ENCODE peak calls at places on chromosomes 13 and 19, in nine cellular contexts. M is activated T-helper 1 cell treated with anti-CD3 and anti-CD28 coated beads, Interleukin-2, amount 50 U/mL, for 16 hours; D is T follicular helper cell; P is NCI-H2029; T is NCI-H748 treated with DMSO at 0.1 percent for 48 hours; Y is lower lobe of right lung; W is T-helper 9 cell; N is heart right ventricle; V is H54. I is an unnamed sample.

GRCh38 chr19:35395762-35396199 is 24.9 kb downstream of the GPR42 start:
- DNase-seq in M (no peak), D (no peak), P (no peak), T (no peak), Y (no peak), W (no peak), N (peak), V (no peak), I (no peak)

GRCh38 chr13:50651916-50652315 is 191.6 kb downstream of the DLEU7 start:
- DNase-seq in M (no peak), D (no peak), P (no peak), T (no peak), Y (no peak), W (no peak), N (no peak), V (no peak), I (no peak)

GRCh38 chr19:4967738-4968461 is 1.0 kb upstream of the KDM4B start:
- DNase-seq in M (no peak), D (no peak), P (no peak), T (no peak), Y (no peak), W (no peak), N (no peak), V (no peak), I (no peak)

GRCh38 chr13:94325660-94326059 is 153.8 kb downstream of the DCT start:
- DNase-seq in M (no peak), D (no peak), P (no peak), T (no peak), Y (no peak), W (no peak), N (no peak), V (no peak), I (no peak)

GRCh38 chr19:12364391-12365093 is 941 bp downstream of the ZNF442 start:
- DNase-seq in M (no peak), D (no peak), P (no peak), T (no peak), Y (peak), W (peak), N (peak), V (no peak), I (no peak)

GRCh38 chr13:82356667-82357066 is 1525.6 kb downstream of the SLITRK1 start:
- DNase-seq in M (no peak), D (no peak), P (no peak), T (peak), Y (no peak), W (no peak), N (no peak), V (no peak), I (no peak)

GRCh38 chr13:63048648-63049047 is 1633.0 kb upstream of the PCDH20 start:
- DNase-seq in M (no peak), D (no peak), P (no peak), T (no peak), Y (no peak), W (no peak), N (no peak), V (no peak), I (no peak)

GRCh38 chr19:17394891-17395415 is 957 bp upstream of the CCDC194 start:
- DNase-seq in M (peak), D (peak), P (peak), T (no peak), Y (peak), W (peak), N (peak), V (peak), I (no peak)

GRCh38 chr19:37218592-37218935 is 550 bp downstream of the ZNF383 start:
- DNase-seq in M (no peak), D (no peak), P (no peak), T (no peak), Y (no peak), W (no peak), N (no peak), V (no peak), I (no peak)

GRCh38 chr13:51832471-51833152 is 12.4 kb downstream of the TMEM272 start:
- DNase-seq in M (no peak), D (peak), P (no peak), T (no peak), Y (no peak), W (peak), N (no peak), V (peak), I (peak)

GRCh38 chr19:5345895-5346386 is 5.3 kb upstream of the PTPRS start:
- DNase-seq in M (no peak), D (no peak), P (no peak), T (no peak), Y (no peak), W (no peak), N (no peak), V (no peak), I (no peak)

GRCh38 chr19:48635263-48635965 is 1.8 kb downstream of the DBP start:
- DNase-seq in M (peak), D (peak), P (peak), T (peak), Y (peak), W (peak), N (peak), V (no peak), I (peak)

GRCh38 chr13:53201454-53202225 is 173.0 kb downstream of the OLFM4 start:
- DNase-seq in M (no peak), D (no peak), P (no peak), T (no peak), Y (peak), W (no peak), N (peak), V (no peak), I (no peak)

GRCh38 chr19:900302-901111 is 7.2 kb downstream of the RNU6-9 start:
- DNase-seq in M (no peak), D (no peak), P (peak), T (no peak), Y (no peak), W (peak), N (no peak), V (peak), I (peak)

GRCh38 chr19:47280183-47280797 is 5.6 kb downstream of the INAFM1 start:
- DNase-seq in M (peak), D (peak), P (no peak), T (no peak), Y (peak), W (peak), N (no peak), V (no peak), I (peak)

GRCh38 chr19:31356587-31357314 is 7.5 kb upstream of the TSHZ3 start:
- DNase-seq in M (no peak), D (peak), P (no peak), T (no peak), Y (peak), W (peak), N (peak), V (no peak), I (peak)

I was measured in CD4-positive, alpha-beta T cell.